ENCODE peak calls at places on chromosome 6, in eight cellular contexts. B is NCI-H524 treated with DMSO at 0.1 percent for 48 hours; K is foreskin fibroblast; U is stimulated activated CD4-positive, alpha-beta T cell treated with anti-CD3 and anti-CD28 coated beads, Interleukin-4, amount 100 ng/mL, for 4 hours; P is H54; C is psoas muscle; Z is iris pigment epithelial cell; W is frontal cortex. V is an unnamed sample.
A peak's percentile ranks its signal among the peaks of the same experiment; 100 is the strongest.

GRCh38 chr6:13461805-13462204 is 25.6 kb downstream of the GFOD1 start:
- DNase-seq in B (no peak), K (peak; percentile 69), U (no peak), P (peak; percentile 44), C (no peak), Z (no peak), W (no peak), V (no peak)

GRCh38 chr6:104218132-104218531 is 641.6 kb downstream of the HACE1 start:
- DNase-seq in B (no peak), K (no peak), U (no peak), P (no peak), C (no peak), Z (peak; percentile 50), W (no peak), V (peak; percentile 13)

GRCh38 chr6:147905721-147906120 is 397.2 kb downstream of the SAMD5 start:
- DNase-seq in B (no peak), K (peak; percentile 57), U (no peak), P (no peak), C (no peak), Z (peak; percentile 72), W (no peak), V (no peak)

GRCh38 chr6:45387236-45387635 is 9.5 kb upstream of the SUPT3H start:
- DNase-seq in B (no peak), K (peak; percentile 80), U (no peak), P (no peak), C (no peak), Z (peak; percentile 31), W (no peak), V (peak; percentile 71)

GRCh38 chr6:2447318-2447717 is 201.9 kb upstream of the GMDS start:
- DNase-seq in B (no peak), K (no peak), U (no peak), P (no peak), C (no peak), Z (no peak), W (no peak), V (no peak)

GRCh38 chr6:56955171-56956155 is 556 bp downstream of the BEND6 start:
- DNase-seq in B (peak; percentile 60), K (peak; percentile 98), U (peak; percentile 64), P (peak; percentile 84), C (peak; percentile 81), Z (peak; percentile 93), W (peak; percentile 21), V (peak; percentile 96)

GRCh38 chr6:131379951-131380350 is 193.1 kb upstream of the ARG1 start:
- DNase-seq in B (no peak), K (peak; percentile 80), U (no peak), P (peak; percentile 7), C (no peak), Z (peak; percentile 76), W (no peak), V (peak; percentile 35)

GRCh38 chr6:159751448-159751847 is 10.4 kb upstream of the ACAT2 start:
- DNase-seq in B (no peak), K (no peak), U (no peak), P (no peak), C (no peak), Z (no peak), W (no peak), V (no peak)

GRCh38 chr6:28357036-28357435 is 7.3 kb downstream of the ZKSCAN3 start:
- DNase-seq in B (no peak), K (no peak), U (no peak), P (no peak), C (no peak), Z (peak; percentile 85), W (no peak), V (no peak)